ENCODE peak calls at places on chromosome 4, in nine cellular contexts. One of them, this sample, is unnamed.

GRCh38 chr4:143358923-143359694 is 22.4 kb downstream of the GAB1 start:
- DNase-seq in heart right ventricle: no peak
- DNase-seq in adrenal gland: no peak
- DNase-seq in cardiac muscle cell: no peak
- DNase-seq in stimulated activated CD8-positive, alpha-beta memory T cell treated with anti-CD3 and anti-CD28 coated beads, Interleukin-15, amount 100 ng/mL, for 1 hour: no peak
- DNase-seq in HEK293T: no peak
- DNase-seq in uterus: no peak
- DNase-seq in lung microvascular endothelial cell: peak
- DNase-seq in amygdala: no peak
- DNase-seq in this sample: no peak

GRCh38 chr4:186781032-186781917 is 57.6 kb upstream of the FAT1 start:
- DNase-seq in adrenal gland: no peak
- DNase-seq in uterus: no peak
- DNase-seq in amygdala: no peak
- DNase-seq in heart right ventricle: no peak
- DNase-seq in HEK293T: no peak
- DNase-seq in stimulated activated CD8-positive, alpha-beta memory T cell treated with anti-CD3 and anti-CD28 coated beads, Interleukin-15, amount 100 ng/mL, for 1 hour: no peak
- DNase-seq in lung microvascular endothelial cell: no peak
- DNase-seq in cardiac muscle cell: peak
- DNase-seq in this sample: no peak

GRCh38 chr4:37424753-37425152 is 180.2 kb downstream of the NWD2 start:
- DNase-seq in amygdala: no peak
- DNase-seq in adrenal gland: no peak
- DNase-seq in stimulated activated CD8-positive, alpha-beta memory T cell treated with anti-CD3 and anti-CD28 coated beads, Interleukin-15, amount 100 ng/mL, for 1 hour: no peak
- DNase-seq in uterus: no peak
- DNase-seq in heart right ventricle: no peak
- DNase-seq in lung microvascular endothelial cell: no peak
- DNase-seq in cardiac muscle cell: no peak
- DNase-seq in HEK293T: no peak
- DNase-seq in this sample: no peak

GRCh38 chr4:113744667-113745241 is 16.8 kb downstream of the CAMK2D start:
- DNase-seq in cardiac muscle cell: no peak
- DNase-seq in heart right ventricle: no peak
- DNase-seq in uterus: no peak
- DNase-seq in amygdala: no peak
- DNase-seq in lung microvascular endothelial cell: no peak
- DNase-seq in HEK293T: no peak
- DNase-seq in stimulated activated CD8-positive, alpha-beta memory T cell treated with anti-CD3 and anti-CD28 coated beads, Interleukin-15, amount 100 ng/mL, for 1 hour: no peak
- DNase-seq in adrenal gland: no peak
- DNase-seq in this sample: no peak

GRCh38 chr4:172963498-172964294 is 204.9 kb upstream of the GALNT7 start:
- DNase-seq in stimulated activated CD8-positive, alpha-beta memory T cell treated with anti-CD3 and anti-CD28 coated beads, Interleukin-15, amount 100 ng/mL, for 1 hour: no peak
- DNase-seq in lung microvascular endothelial cell: no peak
- DNase-seq in cardiac muscle cell: no peak
- DNase-seq in HEK293T: no peak
- DNase-seq in adrenal gland: no peak
- DNase-seq in heart right ventricle: no peak
- DNase-seq in amygdala: no peak
- DNase-seq in uterus: no peak
- DNase-seq in this sample: no peak

GRCh38 chr4:164571593-164572385 is 182.1 kb upstream of the SMIM31 start:
- DNase-seq in uterus: no peak
- DNase-seq in cardiac muscle cell: peak
- DNase-seq in HEK293T: no peak
- DNase-seq in heart right ventricle: no peak
- DNase-seq in adrenal gland: no peak
- DNase-seq in amygdala: no peak
- DNase-seq in stimulated activated CD8-positive, alpha-beta memory T cell treated with anti-CD3 and anti-CD28 coated beads, Interleukin-15, amount 100 ng/mL, for 1 hour: no peak
- DNase-seq in lung microvascular endothelial cell: no peak
- DNase-seq in this sample: no peak

GRCh38 chr4:29571322-29571721 is 1148.8 kb upstream of the PCDH7 start:
- DNase-seq in HEK293T: no peak
- DNase-seq in cardiac muscle cell: peak
- DNase-seq in lung microvascular endothelial cell: no peak
- DNase-seq in amygdala: no peak
- DNase-seq in stimulated activated CD8-positive, alpha-beta memory T cell treated with anti-CD3 and anti-CD28 coated beads, Interleukin-15, amount 100 ng/mL, for 1 hour: no peak
- DNase-seq in adrenal gland: no peak
- DNase-seq in heart right ventricle: no peak
- DNase-seq in uterus: no peak
- DNase-seq in this sample: no peak

GRCh38 chr4:88104902-88105610 is 53.4 kb downstream of the ABCG2 start:
- DNase-seq in cardiac muscle cell: no peak
- DNase-seq in adrenal gland: no peak
- DNase-seq in stimulated activated CD8-positive, alpha-beta memory T cell treated with anti-CD3 and anti-CD28 coated beads, Interleukin-15, amount 100 ng/mL, for 1 hour: no peak
- DNase-seq in heart right ventricle: no peak
- DNase-seq in lung microvascular endothelial cell: peak
- DNase-seq in amygdala: no peak
- DNase-seq in uterus: no peak
- DNase-seq in HEK293T: peak
- DNase-seq in this sample: no peak

GRCh38 chr4:155703486-155704227 is 37.0 kb downstream of the GUCY1A1 start:
- DNase-seq in amygdala: no peak
- DNase-seq in lung microvascular endothelial cell: no peak
- DNase-seq in uterus: no peak
- DNase-seq in HEK293T: no peak
- DNase-seq in cardiac muscle cell: no peak
- DNase-seq in adrenal gland: no peak
- DNase-seq in heart right ventricle: no peak
- DNase-seq in stimulated activated CD8-positive, alpha-beta memory T cell treated with anti-CD3 and anti-CD28 coated beads, Interleukin-15, amount 100 ng/mL, for 1 hour: no peak
- DNase-seq in this sample: no peak

GRCh38 chr4:41532880-41533279 is 5.1 kb upstream of the LIMCH1 start:
- DNase-seq in amygdala: no peak
- DNase-seq in cardiac muscle cell: no peak
- DNase-seq in HEK293T: no peak
- DNase-seq in stimulated activated CD8-positive, alpha-beta memory T cell treated with anti-CD3 and anti-CD28 coated beads, Interleukin-15, amount 100 ng/mL, for 1 hour: no peak
- DNase-seq in uterus: no peak
- DNase-seq in lung microvascular endothelial cell: peak
- DNase-seq in adrenal gland: no peak
- DNase-seq in heart right ventricle: no peak
- DNase-seq in this sample: no peak

GRCh38 chr4:100635899-100636298 is 118.1 kb upstream of the EMCN start:
- DNase-seq in cardiac muscle cell: no peak
- DNase-seq in adrenal gland: no peak
- DNase-seq in uterus: no peak
- DNase-seq in lung microvascular endothelial cell: no peak
- DNase-seq in HEK293T: no peak
- DNase-seq in stimulated activated CD8-positive, alpha-beta memory T cell treated with anti-CD3 and anti-CD28 coated beads, Interleukin-15, amount 100 ng/mL, for 1 hour: no peak
- DNase-seq in heart right ventricle: no peak
- DNase-seq in amygdala: no peak
- DNase-seq in this sample: no peak

GRCh38 chr4:180197471-180197870 is 2045.7 kb upstream of the TENM3 start:
- DNase-seq in adrenal gland: no peak
- DNase-seq in amygdala: no peak
- DNase-seq in HEK293T: peak
- DNase-seq in lung microvascular endothelial cell: no peak
- DNase-seq in uterus: no peak
- DNase-seq in stimulated activated CD8-positive, alpha-beta memory T cell treated with anti-CD3 and anti-CD28 coated beads, Interleukin-15, amount 100 ng/mL, for 1 hour: no peak
- DNase-seq in heart right ventricle: no peak
- DNase-seq in cardiac muscle cell: peak
- DNase-seq in this sample: peak

GRCh38 chr4:153318696-153319320 is 25.7 kb upstream of the MND1 start:
- DNase-seq in heart right ventricle: no peak
- DNase-seq in cardiac muscle cell: peak
- DNase-seq in adrenal gland: no peak
- DNase-seq in uterus: peak
- DNase-seq in HEK293T: peak
- DNase-seq in lung microvascular endothelial cell: peak
- DNase-seq in amygdala: no peak
- DNase-seq in stimulated activated CD8-positive, alpha-beta memory T cell treated with anti-CD3 and anti-CD28 coated beads, Interleukin-15, amount 100 ng/mL, for 1 hour: no peak
- DNase-seq in this sample: peak

GRCh38 chr4:183180621-183181020 is 81.6 kb downstream of the WWC2 start:
- DNase-seq in adrenal gland: no peak
- DNase-seq in lung microvascular endothelial cell: no peak
- DNase-seq in amygdala: no peak
- DNase-seq in uterus: no peak
- DNase-seq in stimulated activated CD8-positive, alpha-beta memory T cell treated with anti-CD3 and anti-CD28 coated beads, Interleukin-15, amount 100 ng/mL, for 1 hour: no peak
- DNase-seq in heart right ventricle: no peak
- DNase-seq in HEK293T: no peak
- DNase-seq in cardiac muscle cell: no peak
- DNase-seq in this sample: no peak

GRCh38 chr4:88672987-88673386 is 24.6 kb downstream of the NAP1L5 start:
- DNase-seq in HEK293T: peak
- DNase-seq in uterus: no peak
- DNase-seq in heart right ventricle: no peak
- DNase-seq in amygdala: no peak
- DNase-seq in adrenal gland: no peak
- DNase-seq in lung microvascular endothelial cell: peak
- DNase-seq in cardiac muscle cell: peak
- DNase-seq in stimulated activated CD8-positive, alpha-beta memory T cell treated with anti-CD3 and anti-CD28 coated beads, Interleukin-15, amount 100 ng/mL, for 1 hour: no peak
- DNase-seq in this sample: no peak

GRCh38 chr4:67549123-67549522 is 3.8 kb upstream of the CENPC start:
- DNase-seq in HEK293T: no peak
- DNase-seq in cardiac muscle cell: no peak
- DNase-seq in adrenal gland: no peak
- DNase-seq in amygdala: no peak
- DNase-seq in stimulated activated CD8-positive, alpha-beta memory T cell treated with anti-CD3 and anti-CD28 coated beads, Interleukin-15, amount 100 ng/mL, for 1 hour: no peak
- DNase-seq in heart right ventricle: no peak
- DNase-seq in uterus: no peak
- DNase-seq in lung microvascular endothelial cell: peak
- DNase-seq in this sample: peak

This sample was measured in NCI-H146.